ENCODE peak calls at places on chromosomes 4 and X, in four cellular contexts. One of them, this sample, is unnamed.
A peak's percentile ranks its signal among the peaks of the same experiment; 100 is the strongest.

GRCh38 chrX:139290310-139290709 is 240.2 kb upstream of the F9 start:
- DNase-seq in HepG2: no peak
- DNase-seq in SK-N-SH: no peak
- DNase-seq in WTC11: no peak
- DNase-seq in this sample: no peak

GRCh38 chrX:13485167-13485566 is 84.2 kb upstream of the EGFL6 start:
- DNase-seq in SK-N-SH: no peak
- DNase-seq in WTC11: no peak
- DNase-seq in HepG2: no peak
- DNase-seq in this sample: no peak

GRCh38 chr4:155906554-155907247 is 3.2 kb downstream of the TDO2 start:
- DNase-seq in WTC11: no peak
- DNase-seq in HepG2: no peak
- DNase-seq in SK-N-SH: no peak
- DNase-seq in this sample: no peak

GRCh38 chrX:7228226-7228625 is 80.3 kb upstream of the PUDP start:
- DNase-seq in WTC11: no peak
- DNase-seq in SK-N-SH: no peak
- DNase-seq in HepG2: no peak
- DNase-seq in this sample: no peak

GRCh38 chr4:155787113-155787710 is 28.4 kb downstream of the GUCY1B1 start:
- DNase-seq in SK-N-SH: peak; percentile 65
- DNase-seq in WTC11: no peak
- DNase-seq in HepG2: peak; percentile 28
- DNase-seq in this sample: no peak

GRCh38 chr4:78311306-78311705 is 240.3 kb upstream of the ANXA3 start:
- DNase-seq in SK-N-SH: no peak
- DNase-seq in HepG2: no peak
- DNase-seq in WTC11: no peak
- DNase-seq in this sample: no peak

GRCh38 chr4:8009710-8010534 is 70.3 kb upstream of the AFAP1 start:
- DNase-seq in HepG2: peak; percentile 42
- DNase-seq in WTC11: no peak
- DNase-seq in SK-N-SH: peak; percentile 52
- DNase-seq in this sample: no peak

GRCh38 chrX:40755291-40756249 is 20.2 kb upstream of the MED14 start:
- DNase-seq in SK-N-SH: no peak
- DNase-seq in WTC11: no peak
- DNase-seq in HepG2: no peak
- DNase-seq in this sample: no peak

GRCh38 chr4:22474636-22475310 is 41.1 kb downstream of the ADGRA3 start:
- DNase-seq in HepG2: peak; percentile 84
- DNase-seq in WTC11: no peak
- DNase-seq in SK-N-SH: no peak
- DNase-seq in this sample: no peak

GRCh38 chrX:31227250-31227649 is 155.4 kb upstream of the FTHL17 start:
- DNase-seq in WTC11: no peak
- DNase-seq in SK-N-SH: no peak
- DNase-seq in HepG2: peak; percentile 63
- DNase-seq in this sample: no peak

GRCh38 chrX:13793897-13794296 is 23.0 kb downstream of the GPM6B start:
- DNase-seq in HepG2: no peak
- DNase-seq in WTC11: no peak
- DNase-seq in SK-N-SH: no peak
- DNase-seq in this sample: no peak

GRCh38 chr4:73470728-73471127 is 10.8 kb upstream of the AFM start:
- DNase-seq in WTC11: no peak
- DNase-seq in SK-N-SH: no peak
- DNase-seq in HepG2: no peak
- DNase-seq in this sample: no peak

GRCh38 chr4:85869156-85869555 is 394.2 kb downstream of the ARHGAP24 start:
- DNase-seq in HepG2: no peak
- DNase-seq in SK-N-SH: no peak
- DNase-seq in WTC11: no peak
- DNase-seq in this sample: no peak

GRCh38 chrX:101263766-101264165 is 27.4 kb downstream of the TAF7L start:
- DNase-seq in WTC11: no peak
- DNase-seq in HepG2: no peak
- DNase-seq in SK-N-SH: no peak
- DNase-seq in this sample: no peak

GRCh38 chr4:83599183-83599582 is 63.3 kb downstream of the GPAT3 start:
- DNase-seq in HepG2: peak; percentile 27
- DNase-seq in WTC11: no peak
- DNase-seq in SK-N-SH: no peak
- DNase-seq in this sample: peak; percentile 51

GRCh38 chr4:87092389-87093141 is 127.9 kb downstream of the KLHL8 start:
- DNase-seq in WTC11: no peak
- DNase-seq in SK-N-SH: peak; percentile 40
- DNase-seq in HepG2: peak; percentile 62
- DNase-seq in this sample: peak; percentile 77

GRCh38 chr4:41442818-41443217 is 95.1 kb upstream of the LIMCH1 start:
- DNase-seq in SK-N-SH: no peak
- DNase-seq in WTC11: no peak
- DNase-seq in HepG2: no peak
- DNase-seq in this sample: no peak

GRCh38 chr4:120865985-120866384 is 56.5 kb downstream of the PRDM5 start:
- DNase-seq in HepG2: no peak
- DNase-seq in SK-N-SH: no peak
- DNase-seq in WTC11: peak; percentile 12
- DNase-seq in this sample: no peak

GRCh38 chr4:52657630-52658501 is 1.2 kb downstream of the USP46 start:
- DNase-seq in WTC11: peak; percentile 58
- DNase-seq in HepG2: no peak
- DNase-seq in SK-N-SH: peak; percentile 45
- DNase-seq in this sample: no peak

GRCh38 chr4:47484169-47484568 is 906 bp upstream of the ATP10D start:
- DNase-seq in SK-N-SH: no peak
- DNase-seq in WTC11: no peak
- DNase-seq in HepG2: no peak
- DNase-seq in this sample: no peak

GRCh38 chrX:153763298-153763932 is 634 bp upstream of the PLXNB3 start:
- DNase-seq in SK-N-SH: no peak
- DNase-seq in WTC11: no peak
- DNase-seq in HepG2: peak; percentile 45
- DNase-seq in this sample: no peak

GRCh38 chrX:102029026-102029425 is 96.5 kb upstream of the TCEAL2 start:
- DNase-seq in WTC11: no peak
- DNase-seq in HepG2: no peak
- DNase-seq in SK-N-SH: no peak
- DNase-seq in this sample: no peak

GRCh38 chr4:78369691-78370090 is 181.9 kb upstream of the ANXA3 start:
- DNase-seq in SK-N-SH: no peak
- DNase-seq in WTC11: peak; percentile 52
- DNase-seq in HepG2: no peak
- DNase-seq in this sample: no peak

GRCh38 chr4:38223801-38224236 is 263.6 kb downstream of the PTTG2 start:
- DNase-seq in HepG2: peak; percentile 81
- DNase-seq in WTC11: no peak
- DNase-seq in SK-N-SH: no peak
- DNase-seq in this sample: no peak

GRCh38 chr4:53432528-53433424 is 55.3 kb downstream of the FIP1L1 start:
- DNase-seq in WTC11: no peak
- DNase-seq in HepG2: no peak
- DNase-seq in SK-N-SH: no peak
- DNase-seq in this sample: no peak

GRCh38 chrX:2666491-2666890 is 24.6 kb upstream of the CD99 start:
- DNase-seq in HepG2: no peak
- DNase-seq in WTC11: no peak
- DNase-seq in SK-N-SH: no peak
- DNase-seq in this sample: no peak

GRCh38 chr4:80393246-80393969 is 57.9 kb downstream of the CFAP299 start:
- DNase-seq in WTC11: no peak
- DNase-seq in HepG2: no peak
- DNase-seq in SK-N-SH: no peak
- DNase-seq in this sample: no peak
- TF ChIP-seq FOXJ3 in WTC11: no peak
- TF ChIP-seq FOXJ3 in HepG2: no peak
- TF ChIP-seq FOXJ3 in SK-N-SH: no peak
- TF ChIP-seq FOXJ3 in this sample: no peak

GRCh38 chr4:166680801-166681200 is 553.5 kb downstream of the SPOCK3 start:
- DNase-seq in HepG2: no peak
- DNase-seq in WTC11: no peak
- DNase-seq in SK-N-SH: no peak
- DNase-seq in this sample: no peak
- TF ChIP-seq FOXJ3 in HepG2: no peak
- TF ChIP-seq FOXJ3 in WTC11: no peak
- TF ChIP-seq FOXJ3 in SK-N-SH: no peak
- TF ChIP-seq FOXJ3 in this sample: no peak

DNA sequence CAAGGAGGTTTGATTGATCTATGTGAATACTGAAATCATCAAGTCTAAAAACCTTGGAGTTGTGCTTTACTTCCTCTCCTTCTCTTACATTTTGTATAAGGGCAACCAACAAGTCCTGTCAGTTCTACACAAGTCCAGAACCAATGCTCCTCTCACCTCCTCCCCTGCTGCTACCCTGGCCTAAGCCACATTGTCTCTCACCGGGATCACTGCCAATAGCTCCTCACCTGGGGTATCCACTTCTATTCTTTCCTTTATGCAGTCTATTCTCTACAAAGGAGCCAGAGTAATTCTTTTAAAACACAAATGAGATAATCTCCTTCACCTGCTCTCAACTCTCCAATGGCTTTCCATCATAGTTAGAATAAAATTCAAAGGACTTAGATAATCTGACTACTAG is 13.3 kb upstream of the ARHGEF6 start:
- DNase-seq in SK-N-SH: no peak
- DNase-seq in WTC11: no peak
- DNase-seq in HepG2: no peak
- DNase-seq in this sample: no peak
- TF ChIP-seq FOXJ3 in SK-N-SH: no peak
- TF ChIP-seq FOXJ3 in WTC11: no peak
- TF ChIP-seq FOXJ3 in HepG2: no peak
- TF ChIP-seq FOXJ3 in this sample: no peak

DNA sequence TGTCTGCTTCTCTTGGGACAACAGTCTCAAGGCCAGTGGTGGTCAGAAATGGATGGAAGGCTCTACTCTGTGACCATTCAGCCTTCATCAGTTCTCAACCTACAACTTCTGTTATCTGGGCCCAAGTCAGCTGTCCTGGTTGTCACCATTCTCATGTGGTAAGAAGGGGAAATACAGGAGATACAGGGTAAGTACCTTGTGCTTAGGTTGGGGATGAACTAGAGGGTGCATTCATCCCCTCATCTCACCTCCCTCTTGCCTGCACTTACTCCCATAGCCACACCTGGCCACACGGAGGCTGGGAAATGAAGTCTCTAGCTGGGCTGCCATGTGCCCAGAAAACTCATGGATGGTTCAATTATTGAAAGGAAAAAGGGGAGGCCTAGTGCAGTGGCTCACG is 44.9 kb downstream of the FAM184B start:
- DNase-seq in HepG2: no peak
- DNase-seq in SK-N-SH: no peak
- DNase-seq in WTC11: no peak
- DNase-seq in this sample: no peak
- TF ChIP-seq FOXJ3 in HepG2: no peak
- TF ChIP-seq FOXJ3 in SK-N-SH: no peak
- TF ChIP-seq FOXJ3 in WTC11: no peak
- TF ChIP-seq FOXJ3 in this sample: no peak

DNA sequence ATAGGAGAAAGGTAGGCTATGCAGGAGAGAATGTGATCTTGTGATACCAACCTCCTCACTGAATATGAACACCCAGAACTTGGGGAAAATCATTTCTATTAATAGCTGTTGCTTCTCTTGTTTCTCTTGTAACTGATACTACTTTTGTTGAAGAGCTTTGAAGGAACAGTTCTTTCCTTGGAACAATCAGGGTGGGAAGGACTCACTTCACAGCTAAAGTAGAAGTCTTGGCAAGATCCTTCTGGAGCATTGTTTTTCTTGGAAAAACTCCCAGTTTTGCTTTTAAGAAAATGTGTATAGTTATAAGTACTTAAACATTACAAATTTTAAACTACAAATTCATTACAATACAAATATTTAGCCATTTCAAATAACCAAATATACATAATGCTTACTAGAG is 19.1 kb upstream of the XK start:
- DNase-seq in WTC11: no peak
- DNase-seq in HepG2: no peak
- DNase-seq in SK-N-SH: no peak
- DNase-seq in this sample: no peak
- TF ChIP-seq FOXJ3 in WTC11: no peak
- TF ChIP-seq FOXJ3 in HepG2: no peak
- TF ChIP-seq FOXJ3 in SK-N-SH: no peak
- TF ChIP-seq FOXJ3 in this sample: no peak

DNA sequence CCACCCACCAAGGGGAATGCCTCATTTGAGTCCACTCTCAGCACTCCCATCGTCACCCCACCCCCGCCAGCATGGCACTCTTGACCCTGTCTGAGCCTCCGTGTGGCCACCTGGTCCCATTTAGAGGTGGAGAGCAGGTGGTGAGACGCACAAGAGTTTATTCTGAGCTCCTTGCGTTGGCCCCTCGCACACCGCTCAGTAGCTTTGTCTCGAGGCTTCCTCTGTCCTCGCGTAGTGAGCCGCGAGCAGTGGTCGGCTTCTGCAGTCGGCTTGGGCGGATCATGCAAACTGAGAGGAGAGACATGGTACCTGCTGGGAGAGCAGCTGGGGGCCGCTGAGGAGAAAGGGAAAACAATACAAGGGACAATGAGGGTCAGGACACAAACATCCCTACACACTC is 48.4 kb upstream of the ZNF157 start:
- DNase-seq in WTC11: peak; percentile 47
- DNase-seq in HepG2: no peak
- DNase-seq in SK-N-SH: no peak
- DNase-seq in this sample: no peak
- TF ChIP-seq FOXJ3 in WTC11: no peak
- TF ChIP-seq FOXJ3 in HepG2: no peak
- TF ChIP-seq FOXJ3 in SK-N-SH: no peak
- TF ChIP-seq FOXJ3 in this sample: no peak

GRCh38 chrX:70453024-70453618 is 8.5 kb downstream of the DLG3 start:
- DNase-seq in HepG2: no peak
- DNase-seq in WTC11: no peak
- DNase-seq in SK-N-SH: no peak
- DNase-seq in this sample: no peak

GRCh38 chrX:70455366-70456202 is 10.9 kb downstream of the DLG3 start:
- DNase-seq in SK-N-SH: peak; percentile 38
- DNase-seq in WTC11: peak; percentile 36
- DNase-seq in HepG2: no peak
- DNase-seq in this sample: no peak

GRCh38 chrX:70452143-70452733 is 7.6 kb downstream of the DLG3 start:
- DNase-seq in WTC11: peak; percentile 69
- DNase-seq in SK-N-SH: peak; percentile 64
- DNase-seq in HepG2: peak; percentile 19
- DNase-seq in this sample: peak; percentile 69

GRCh38 chrX:70454441-70455365 is 10.1 kb downstream of the DLG3 start:
- DNase-seq in HepG2: peak; percentile 84
- DNase-seq in SK-N-SH: peak; percentile 88
- DNase-seq in WTC11: peak; percentile 91
- DNase-seq in this sample: peak; percentile 89

DNA sequence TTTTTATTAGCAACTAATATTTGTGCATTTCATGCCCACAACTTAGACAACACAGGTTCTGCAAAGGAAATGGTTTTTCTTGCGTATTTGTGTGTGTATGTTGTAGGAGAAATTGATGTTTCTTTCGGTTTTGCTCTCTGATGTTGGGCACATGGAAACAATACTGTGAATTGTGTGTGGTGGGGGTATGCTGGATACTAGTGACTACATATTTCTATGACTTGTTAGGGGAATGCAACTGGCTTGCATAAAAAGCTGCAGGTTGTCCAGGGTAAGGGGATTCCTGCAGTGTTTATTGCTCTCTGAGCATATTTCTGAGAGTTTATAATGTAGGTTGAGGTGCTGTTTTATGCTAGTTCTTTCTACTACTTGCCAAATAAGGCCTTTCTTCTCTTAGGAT is 11.6 kb downstream of the DLG3 start:
- DNase-seq in HepG2: no peak
- DNase-seq in SK-N-SH: no peak
- DNase-seq in WTC11: no peak
- DNase-seq in this sample: no peak
- TF ChIP-seq FOXJ3 in HepG2: no peak
- TF ChIP-seq FOXJ3 in SK-N-SH: no peak
- TF ChIP-seq FOXJ3 in WTC11: no peak
- TF ChIP-seq FOXJ3 in this sample: no peak

This sample was measured in K562.